ENCODE peak calls at places on chromosomes 7 and 10, in seven cellular contexts. I is hepatocyte; A is CD8-positive, alpha-beta memory T cell; V is colonic mucosa; R is cardiac muscle cell; T is prostate gland; H is CD4-positive, CD25-positive, alpha-beta regulatory T cell. C is an unnamed sample.

GRCh38 chr7:155336812-155337602 is 39.3 kb downstream of the INSIG1 start:
- DNase-seq in I (no peak), A (no peak), V (no peak), R (no peak), T (no peak), H (no peak), C (no peak)

GRCh38 chr7:31204066-31204465 is 136.5 kb downstream of the NEUROD6 start:
- DNase-seq in I (no peak), A (no peak), V (no peak), R (no peak), T (no peak), H (no peak), C (no peak)

GRCh38 chr7:39816462-39817065 is 133.5 kb upstream of the CDK13 start:
- DNase-seq in I (no peak), A (no peak), V (no peak), R (no peak), T (no peak), H (no peak), C (no peak)

GRCh38 chr10:28681345-28681763 is 4.0 kb downstream of the BAMBI start:
- DNase-seq in I (no peak), A (no peak), V (no peak), R (peak; percentile 50), T (peak; percentile 15), H (no peak), C (no peak)

GRCh38 chr10:6561552-6561951 is 18.5 kb downstream of the PRKCQ start:
- DNase-seq in I (no peak), A (no peak), V (no peak), R (no peak), T (no peak), H (no peak), C (no peak)

GRCh38 chr7:32583791-32584190 is 88.5 kb downstream of the AVL9 start:
- DNase-seq in I (no peak), A (no peak), V (no peak), R (no peak), T (no peak), H (no peak), C (no peak)

GRCh38 chr10:67788028-67788886 is 49.7 kb downstream of the DNAJC12 start:
- DNase-seq in I (peak; percentile 63), A (peak; percentile 29), V (peak; percentile 81), R (peak; percentile 59), T (no peak), H (peak; percentile 75), C (peak; percentile 44)

GRCh38 chr10:119871881-119872609 is 598 bp downstream of the MCMBP start:
- DNase-seq in I (peak; percentile 75), A (peak; percentile 50), V (peak; percentile 74), R (peak; percentile 75), T (peak; percentile 33), H (peak; percentile 69), C (peak; percentile 66)

GRCh38 chr7:99267530-99268360 is 4.9 kb upstream of the MYH16 start:
- DNase-seq in I (peak; percentile 48), A (no peak), V (no peak), R (peak; percentile 68), T (peak; percentile 32), H (no peak), C (no peak)

GRCh38 chr7:40922316-40922670 is 780.6 kb downstream of the INHBA start:
- DNase-seq in I (no peak), A (no peak), V (no peak), R (peak; percentile 20), T (no peak), H (no peak), C (no peak)

GRCh38 chr7:16619979-16620408 is 25.6 kb downstream of the ANKMY2 start:
- DNase-seq in I (no peak), A (no peak), V (no peak), R (no peak), T (no peak), H (peak; percentile 42), C (no peak)

GRCh38 chr10:7258948-7259523 is 151.8 kb downstream of the SFMBT2 start:
- DNase-seq in I (no peak), A (peak; percentile 77), V (no peak), R (no peak), T (no peak), H (peak; percentile 72), C (peak; percentile 61)

GRCh38 chr7:644381-645305 is 81.9 kb upstream of the DNAAF5 start:
- DNase-seq in I (no peak), A (no peak), V (no peak), R (peak; percentile 14), T (no peak), H (no peak), C (no peak)

GRCh38 chr10:110597476-110597875 is 30.0 kb downstream of the SMC3 start:
- DNase-seq in I (no peak), A (no peak), V (no peak), R (no peak), T (no peak), H (no peak), C (no peak)

GRCh38 chr7:27339478-27339877 is 96.9 kb downstream of the EVX1 start:
- DNase-seq in I (no peak), A (no peak), V (no peak), R (no peak), T (no peak), H (no peak), C (no peak)

GRCh38 chr10:89301231-89301630 is 615 bp upstream of the IFIT2 start:
- DNase-seq in I (no peak), A (no peak), V (peak; percentile 35), R (peak; percentile 66), T (no peak), H (peak; percentile 33), C (peak; percentile 54)

GRCh38 chr10:132508497-132509443 is 28.8 kb upstream of the INPP5A start:
- DNase-seq in I (no peak), A (no peak), V (no peak), R (no peak), T (no peak), H (no peak), C (no peak)

GRCh38 chr7:127347567-127348246 is 44.8 kb downstream of the ZNF800 start:
- DNase-seq in I (peak; percentile 89), A (peak; percentile 66), V (peak; percentile 63), R (peak; percentile 74), T (peak; percentile 57), H (peak; percentile 80), C (peak; percentile 63)

GRCh38 chr7:123570390-123571182 is 13.0 kb upstream of the NDUFA5 start:
- DNase-seq in I (no peak), A (no peak), V (no peak), R (peak; percentile 17), T (no peak), H (no peak), C (no peak)

GRCh38 chr10:33947563-33947962 is 613.1 kb upstream of the NRP1 start:
- DNase-seq in I (no peak), A (no peak), V (no peak), R (no peak), T (no peak), H (no peak), C (no peak)

GRCh38 chr7:147809785-147810184 is 780.8 kb upstream of the C7orf33 start:
- DNase-seq in I (no peak), A (no peak), V (no peak), R (no peak), T (no peak), H (no peak), C (no peak)

GRCh38 chr10:63922714-63923317 is 401.6 kb downstream of the REEP3 start:
- DNase-seq in I (no peak), A (no peak), V (no peak), R (no peak), T (no peak), H (no peak), C (no peak)

GRCh38 chr10:109977382-109977806 is 30.4 kb upstream of the ADD3 start:
- DNase-seq in I (peak; percentile 80), A (no peak), V (peak; percentile 88), R (no peak), T (no peak), H (no peak), C (peak; percentile 97)

GRCh38 chr10:3758491-3758970 is 26.5 kb downstream of the KLF6 start:
- DNase-seq in I (no peak), A (no peak), V (no peak), R (no peak), T (no peak), H (no peak), C (no peak)

GRCh38 chr10:3761111-3761686 is 23.8 kb downstream of the KLF6 start:
- DNase-seq in I (peak; percentile 35), A (no peak), V (peak; percentile 13), R (no peak), T (no peak), H (peak; percentile 80), C (no peak)

GRCh38 chr10:3759397-3759796 is 25.6 kb downstream of the KLF6 start:
- DNase-seq in I (no peak), A (no peak), V (no peak), R (no peak), T (no peak), H (no peak), C (no peak)

GRCh38 chr10:3761916-3762708 is 22.9 kb downstream of the KLF6 start:
- DNase-seq in I (peak; percentile 68), A (no peak), V (peak; percentile 18), R (no peak), T (no peak), H (no peak), C (no peak)

GRCh38 chr10:3760083-3760482 is 24.9 kb downstream of the KLF6 start:
- DNase-seq in I (no peak), A (no peak), V (no peak), R (no peak), T (no peak), H (no peak), C (no peak)
- H3K4me1 ChIP-seq in I (peaks cover 12% of the 10 kb centered on the region), A (peaks cover 58% of the 10 kb centered on the region), V (no peaks in the 10 kb centered on the region), R (peaks cover 11% of the 10 kb centered on the region), T (no peaks in the 10 kb centered on the region), H (peaks cover 83% of the 10 kb centered on the region), C (peaks cover 3% of the 10 kb centered on the region)

DNA sequence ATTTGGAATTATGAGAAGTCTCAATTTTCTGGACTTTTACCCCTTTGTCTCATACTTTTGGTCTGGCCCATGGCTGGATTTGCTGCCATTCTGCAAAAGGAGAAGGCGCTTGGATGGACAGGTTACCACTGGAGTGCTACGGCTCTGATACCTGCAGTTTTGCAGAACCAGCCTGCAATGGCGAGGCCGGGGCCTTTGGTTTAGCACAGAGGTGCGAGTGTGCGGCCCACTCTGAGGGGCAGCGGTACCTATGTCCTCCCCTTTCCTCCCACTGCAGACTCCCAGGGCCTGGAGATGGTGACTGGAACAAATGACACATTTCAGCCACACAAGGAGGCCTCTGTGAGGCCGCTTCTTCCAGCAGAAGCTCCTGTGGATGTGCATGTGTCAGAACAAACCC is 11.9 kb downstream of the ZNF777 start:
- DNase-seq in I (no peak), A (no peak), V (peak; percentile 7), R (no peak), T (no peak), H (no peak), C (no peak)
- H3K36me3 ChIP-seq in I (no peaks in the 10 kb centered on the region), A (peaks cover 47% of the 10 kb centered on the region), V (peaks cover 6% of the 10 kb centered on the region), R (peaks cover 56% of the 10 kb centered on the region), T (peaks cover 30% of the 10 kb centered on the region), H (peaks cover 70% of the 10 kb centered on the region), C (peaks cover 19% of the 10 kb centered on the region)

GRCh38 chr7:13875496-13876074 is 113.9 kb downstream of the ETV1 start:
- DNase-seq in I (no peak), A (no peak), V (no peak), R (no peak), T (no peak), H (no peak), C (no peak)
- H3K9me3 ChIP-seq in I (no peaks in the 10 kb centered on the region), A (no peaks in the 10 kb centered on the region), V (no peaks in the 10 kb centered on the region), R (no peaks in the 10 kb centered on the region), T (no peaks in the 10 kb centered on the region), H (no peaks in the 10 kb centered on the region), C (no peaks in the 10 kb centered on the region)

DNA sequence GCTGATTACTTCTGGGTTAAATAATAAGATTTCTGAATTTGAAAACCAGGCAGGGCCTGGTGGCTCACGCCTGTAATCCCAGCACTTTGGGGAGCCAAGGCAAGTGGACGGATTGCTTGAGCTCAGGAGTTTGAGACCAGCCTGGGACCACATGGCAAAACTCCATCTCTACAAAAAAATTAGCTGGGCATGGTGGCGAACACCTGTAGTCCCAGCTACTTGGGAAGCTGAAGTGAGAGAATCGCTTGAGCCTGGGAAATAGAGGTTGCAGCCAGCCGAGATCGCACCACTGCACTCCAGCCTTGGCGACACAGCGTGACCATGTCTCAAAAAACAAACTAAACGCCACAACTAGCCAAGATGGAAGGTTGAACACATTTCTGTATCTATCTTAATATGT is 3.5 kb downstream of the CYCS start:
- DNase-seq in I (no peak), A (no peak), V (no peak), R (no peak), T (no peak), H (no peak), C (no peak)
- H3K4me1 ChIP-seq in I (peaks cover 5% of the 10 kb centered on the region), A (peaks cover 20% of the 10 kb centered on the region), V (no peaks in the 10 kb centered on the region), R (peaks cover 6% of the 10 kb centered on the region), T (peaks cover 2% of the 10 kb centered on the region), H (peaks cover 10% of the 10 kb centered on the region), C (peaks cover 4% of the 10 kb centered on the region)

C was measured in small intestine.